ENCODE peak calls at places on chromosomes 4 and X, in six cellular contexts. R is skeletal muscle cell; J is stimulated activated CD8-positive, alpha-beta memory T cell treated with anti-CD3 and anti-CD28 coated beads, Interleukin-7, amount 100 ng/mL, for 1 hour; Q is endodermal cell; U is T-helper 17 cell; H is fibroblast of the conjunctiva. N is an unnamed sample.

GRCh38 chr4:157837071-157837470 is 335.8 kb downstream of the GASK1B start:
- DNase-seq in H (no peak), Q (no peak), J (no peak), R (no peak), U (no peak), N (no peak)

GRCh38 chrX:56385336-56385735 is 153.2 kb downstream of the KLF8 start:
- DNase-seq in Q (no peak), H (no peak), J (no peak), U (peak; percentile 3), R (no peak), N (no peak)

GRCh38 chr4:31040106-31040505 is 319.9 kb downstream of the PCDH7 start:
- DNase-seq in H (no peak), J (no peak), Q (no peak), U (no peak), R (no peak), N (no peak)

GRCh38 chr4:74886490-74886889 is 46.4 kb upstream of the PARM1 start:
- DNase-seq in H (no peak), J (no peak), Q (no peak), U (no peak), R (peak; percentile 48), N (peak; percentile 9)

GRCh38 chr4:1613099-1613495 is 71.0 kb downstream of the FAM53A start:
- DNase-seq in U (no peak), H (no peak), Q (no peak), R (no peak), J (no peak), N (no peak)

GRCh38 chr4:123588631-123589223 is 192.1 kb downstream of the SPRY1 start:
- DNase-seq in U (no peak), R (peak; percentile 35), H (no peak), Q (no peak), J (no peak), N (peak; percentile 72)

GRCh38 chrX:23493941-23494374 is 159.3 kb downstream of the PTCHD1 start:
- DNase-seq in U (no peak), J (no peak), H (no peak), Q (no peak), R (no peak), N (no peak)

GRCh38 chr4:1488357-1488756 is 82.1 kb upstream of the NKX1-1 start:
- DNase-seq in H (no peak), Q (no peak), J (no peak), R (no peak), U (no peak), N (no peak)

GRCh38 chr4:138697771-138698170 is 317.8 kb upstream of the NOCT start:
- DNase-seq in H (no peak), U (no peak), Q (no peak), R (no peak), J (no peak), N (no peak)

GRCh38 chr4:118280501-118281218 is 72.1 kb downstream of the PRSS12 start:
- DNase-seq in Q (peak; percentile 79), U (no peak), H (peak; percentile 74), J (no peak), R (peak; percentile 42), N (no peak)

GRCh38 chrX:1391707-1392375 is at the start of gene SLC25A6:
- DNase-seq in U (peak; percentile 100), J (peak; percentile 99), H (peak; percentile 97), Q (peak; percentile 99), R (peak; percentile 90), N (peak; percentile 92)

GRCh38 chr4:185576918-185577591 is 41.7 kb upstream of the PDLIM3 start:
- DNase-seq in R (peak; percentile 59), Q (no peak), J (no peak), H (no peak), U (no peak), N (no peak)

GRCh38 chr4:43837171-43837570 is 611.4 kb downstream of the KCTD8 start:
- DNase-seq in H (no peak), J (no peak), U (no peak), R (no peak), Q (no peak), N (no peak)

GRCh38 chr4:140932646-140933045 is 176.5 kb upstream of the TBC1D9 start:
- DNase-seq in H (no peak), R (no peak), U (no peak), J (no peak), Q (no peak), N (no peak)

GRCh38 chr4:47623916-47624554 is 139.0 kb downstream of the ATP10D start:
- DNase-seq in Q (no peak), R (no peak), H (no peak), U (no peak), J (no peak), N (no peak)

GRCh38 chrX:22090181-22090580 is 58.1 kb downstream of the PHEX start:
- DNase-seq in R (peak; percentile 63), H (peak; percentile 17), Q (no peak), J (no peak), U (no peak), N (no peak)

GRCh38 chr4:150746156-150746555 is 164.2 kb downstream of the MAB21L2 start:
- DNase-seq in J (no peak), U (no peak), R (no peak), Q (no peak), H (no peak), N (no peak)

GRCh38 chr4:83328486-83328885 is 6.2 kb downstream of the HPSE start:
- DNase-seq in U (no peak), R (no peak), J (no peak), Q (peak; percentile 75), H (no peak), N (no peak)

GRCh38 chr4:110287130-110287529 is 88.7 kb upstream of the ELOVL6 start:
- DNase-seq in Q (no peak), J (no peak), U (no peak), H (peak; percentile 65), R (peak; percentile 68), N (peak; percentile 81)

GRCh38 chrX:48956728-48957414 is 536 bp downstream of the OTUD5 start:
- DNase-seq in H (no peak), R (no peak), J (no peak), Q (no peak), U (peak; percentile 49), N (no peak)

GRCh38 chr4:156609421-156609820 is 362.2 kb downstream of the PDGFC start:
- DNase-seq in R (no peak), H (no peak), Q (peak; percentile 53), U (no peak), J (no peak), N (no peak)

N was measured in stromal cell of bone marrow.